ENCODE peak calls at places on chromosome 13, in nine cellular contexts. G is progenitor cell of endocrine pancreas, U is fibroblast of lung, L is K562, Z is neural crest cell, D is lower lobe of right lung, V is body of pancreas, B is left ventricle myocardium inferior, S is transverse colon. Q is an unnamed sample.

GRCh38 chr13:68727165-68727564 is 1380.5 kb upstream of the ATXN8OS start:
- DNase-seq in G (no peak), S (no peak), U (peak; percentile 73), V (no peak), L (no peak), D (no peak), Z (no peak), B (no peak), Q (peak; percentile 63)

GRCh38 chr13:95182570-95183285 is 118.5 kb downstream of the ABCC4 start:
- DNase-seq in D (no peak), G (no peak), S (no peak), L (no peak), Z (no peak), V (no peak), B (no peak), U (no peak), Q (no peak)

GRCh38 chr13:20303636-20304035 is 71.5 kb upstream of the GJB6 start:
- DNase-seq in V (no peak), Z (no peak), D (no peak), B (no peak), U (peak; percentile 15), S (no peak), G (no peak), L (no peak), Q (peak; percentile 2)

GRCh38 chr13:97879646-97880297 is 73.7 kb upstream of the IPO5 start:
- DNase-seq in L (no peak), U (peak; percentile 92), G (no peak), D (no peak), B (no peak), S (no peak), V (no peak), Z (no peak), Q (peak; percentile 88)

GRCh38 chr13:63427170-63427569 is 2011.5 kb upstream of the PCDH20 start:
- DNase-seq in D (no peak), S (no peak), B (no peak), U (no peak), G (no peak), V (no peak), L (no peak), Z (no peak), Q (no peak)

GRCh38 chr13:110126391-110126961 is 180.5 kb downstream of the COL4A1 start:
- DNase-seq in S (no peak), B (peak; percentile 76), L (no peak), Z (no peak), G (no peak), D (no peak), V (no peak), U (peak; percentile 99), Q (peak; percentile 99)

GRCh38 chr13:102195566-102196462 is 206.0 kb downstream of the FGF14 start:
- DNase-seq in G (no peak), Z (no peak), L (no peak), D (no peak), V (no peak), U (peak; percentile 80), S (no peak), B (no peak), Q (peak; percentile 70)

GRCh38 chr13:75458696-75459422 is 23.1 kb downstream of the TBC1D4 start:
- DNase-seq in U (no peak), B (peak; percentile 41), D (peak; percentile 58), G (no peak), S (peak; percentile 71), V (peak; percentile 88), Z (no peak), L (no peak), Q (no peak)

GRCh38 chr13:77637583-77637982 is 59.9 kb upstream of the SLAIN1 start:
- DNase-seq in G (no peak), V (no peak), B (no peak), U (no peak), Z (no peak), D (no peak), L (no peak), S (no peak), Q (no peak)

GRCh38 chr13:49976314-49977258 is 20.3 kb upstream of the TRIM13 start:
- DNase-seq in Z (peak; percentile 61), V (peak; percentile 75), U (peak; percentile 63), L (peak; percentile 60), B (peak; percentile 56), S (peak; percentile 81), D (peak; percentile 79), G (peak; percentile 53), Q (peak; percentile 47)

GRCh38 chr13:95660981-95661581 is 15.9 kb upstream of the DNAJC3 start:
- DNase-seq in Z (no peak), V (peak; percentile 59), B (no peak), U (peak; percentile 31), G (no peak), L (peak; percentile 28), D (no peak), S (no peak), Q (peak; percentile 23)

GRCh38 chr13:29266261-29266660 is 329.2 kb downstream of the SLC7A1 start:
- DNase-seq in B (no peak), L (no peak), Z (no peak), V (no peak), D (no peak), U (no peak), G (no peak), S (no peak), Q (no peak)

GRCh38 chr13:29270536-29271045 is 324.9 kb downstream of the SLC7A1 start:
- DNase-seq in L (no peak), V (no peak), G (no peak), B (no peak), S (no peak), U (no peak), Z (no peak), D (no peak), Q (no peak)

DNA sequence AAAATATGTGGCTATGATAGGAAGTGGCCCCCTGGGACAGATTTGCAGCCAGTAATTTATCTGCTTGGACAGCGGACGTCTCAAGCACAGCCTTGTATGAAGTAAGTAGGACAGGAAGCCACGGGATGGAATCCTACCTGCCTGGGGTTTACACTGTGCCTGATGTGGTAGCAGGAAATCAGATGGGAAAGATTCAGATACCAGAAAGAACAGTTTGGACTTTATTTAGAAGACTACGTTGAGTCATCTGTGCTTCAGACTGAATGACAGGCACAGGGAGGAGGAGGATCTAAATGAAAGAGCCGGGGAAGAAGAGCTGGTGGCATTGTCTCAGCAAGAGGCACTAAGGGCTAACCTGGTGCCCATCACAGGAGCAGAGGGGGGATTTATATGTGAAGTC is 328.7 kb downstream of the SLC7A1 start:
- DNase-seq in B (no peak), Z (no peak), L (no peak), G (no peak), V (no peak), D (no peak), S (no peak), U (no peak), Q (no peak)
- TF ChIP-seq CTCF in B (no peak), Z (no peak), L (no peak), G (no peak), V (no peak), D (no peak), S (no peak), U (no peak), Q (no peak)

DNA sequence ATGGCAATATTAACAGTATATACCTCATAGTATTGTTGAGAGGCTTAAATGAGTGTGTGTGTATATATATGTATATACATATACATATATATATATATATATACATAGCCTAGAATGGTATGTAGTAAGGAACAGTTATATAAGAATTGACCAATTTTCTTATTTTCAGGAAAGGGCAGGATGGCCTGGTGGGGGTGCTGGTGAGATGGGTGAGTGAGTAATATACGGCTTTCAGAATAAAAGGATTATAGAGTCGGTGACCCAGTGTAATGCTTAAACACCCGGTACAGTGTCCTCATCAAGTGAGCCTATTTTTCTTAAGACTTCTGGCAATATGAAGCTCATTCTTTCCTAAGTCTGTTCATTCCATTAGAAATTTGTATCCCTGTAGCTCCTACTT is 11.7 kb upstream of the FAM216B start:
- DNase-seq in D (no peak), V (no peak), G (no peak), L (no peak), Z (no peak), U (no peak), B (no peak), S (no peak), Q (no peak)
- TF ChIP-seq CTCF in D (no peak), V (no peak), G (no peak), L (no peak), Z (no peak), U (no peak), B (no peak), S (no peak), Q (no peak)

GRCh38 chr13:73169971-73170370 is 111.2 kb downstream of the KLF5 start:
- DNase-seq in G (no peak), U (peak; percentile 13), L (no peak), D (no peak), Z (no peak), B (no peak), S (no peak), V (no peak), Q (no peak)

GRCh38 chr13:73173160-73173905 is 114.5 kb downstream of the KLF5 start:
- DNase-seq in D (no peak), U (no peak), G (no peak), V (no peak), Z (no peak), S (no peak), B (no peak), L (no peak), Q (no peak)

GRCh38 chr13:73174521-73175010 is 115.8 kb downstream of the KLF5 start:
- DNase-seq in V (no peak), Z (no peak), D (no peak), L (no peak), S (no peak), G (no peak), B (no peak), U (no peak), Q (no peak)

GRCh38 chr13:73171242-73171641 is 112.4 kb downstream of the KLF5 start:
- DNase-seq in U (no peak), D (no peak), V (no peak), Z (no peak), G (no peak), S (peak; percentile 63), L (no peak), B (no peak), Q (no peak)

DNA sequence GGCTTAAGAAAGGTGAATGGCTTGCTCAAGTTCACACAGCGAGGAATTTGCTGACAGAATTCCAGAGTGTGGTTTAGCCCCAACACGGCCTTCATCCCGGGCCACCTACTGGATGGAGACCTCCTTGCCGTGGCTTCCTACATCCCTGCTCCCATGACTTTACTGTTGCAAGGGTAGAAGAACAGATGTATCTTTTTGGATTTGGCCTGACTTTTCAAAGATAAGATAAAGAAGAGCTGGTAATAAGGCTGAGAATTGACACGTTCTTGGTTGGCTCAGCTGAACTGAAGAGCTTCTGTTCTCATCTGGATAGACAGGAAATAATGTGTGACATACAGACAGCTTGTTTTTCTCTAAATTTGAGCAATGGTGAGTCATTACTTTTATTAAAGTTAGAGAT is 113.1 kb downstream of the KLF5 start:
- DNase-seq in G (no peak), Z (no peak), S (no peak), V (no peak), D (no peak), U (peak; percentile 52), B (no peak), L (no peak), Q (peak; percentile 37)
- TF ChIP-seq CTCF in G (peak; percentile 15), Z (no peak), S (no peak), V (no peak), D (no peak), U (no peak), B (no peak), L (no peak), Q (peak; percentile 18)

GRCh38 chr13:60369242-60369641 is 27.8 kb upstream of the TDRD3 start:
- DNase-seq in B (no peak), L (no peak), S (no peak), U (no peak), Z (no peak), G (no peak), D (no peak), V (no peak), Q (no peak)
- TF ChIP-seq CTCF in B (peak; percentile 38), L (peak; percentile 16), S (peak; percentile 26), U (no peak), Z (peak; percentile 56), G (peak; percentile 50), D (peak; percentile 33), V (peak; percentile 25), Q (peak; percentile 41)